ENCODE peak calls at places on chromosome 14, in six cellular contexts. Z, R, F, X, S and D are unnamed samples.

GRCh38 chr14:20048202-20048601 is 11.6 kb upstream of the OR4L1 start:
- DNase-seq in Z (no peak), R (no peak), F (no peak), X (no peak), S (no peak), D (no peak)

GRCh38 chr14:69997849-69998248 is 118.6 kb downstream of the SMOC1 start:
- DNase-seq in Z (no peak), R (peak), F (no peak), X (peak), S (no peak), D (no peak)

GRCh38 chr14:72892879-72893635 is 844 bp downstream of the DPF3 start:
- DNase-seq in Z (peak), R (peak), F (peak), X (no peak), S (no peak), D (peak)

GRCh38 chr14:96576937-96577336 is 74.8 kb downstream of the PAPOLA start:
- DNase-seq in Z (no peak), R (no peak), F (peak), X (no peak), S (no peak), D (no peak)

GRCh38 chr14:96673706-96674105 is 123.5 kb upstream of the VRK1 start:
- DNase-seq in Z (no peak), R (no peak), F (no peak), X (no peak), S (no peak), D (no peak)

GRCh38 chr14:22896760-22897159 is 13.7 kb downstream of the REM2 start:
- DNase-seq in Z (peak), R (no peak), F (no peak), X (no peak), S (no peak), D (no peak)

GRCh38 chr14:101632520-101632919 is 71.2 kb downstream of the DIO3 start:
- DNase-seq in Z (no peak), R (no peak), F (no peak), X (no peak), S (no peak), D (no peak)

GRCh38 chr14:104383931-104384775 is 195.4 kb upstream of the C14orf180 start:
- DNase-seq in Z (no peak), R (no peak), F (no peak), X (no peak), S (peak), D (no peak)

GRCh38 chr14:101761881-101762529 is 496 bp downstream of the PPP2R5C start:
- DNase-seq in Z (peak), R (peak), F (peak), X (no peak), S (peak), D (no peak)

GRCh38 chr14:68939424-68939892 is 39.6 kb downstream of the ACTN1 start:
- DNase-seq in Z (no peak), R (no peak), F (no peak), X (no peak), S (no peak), D (no peak)

GRCh38 chr14:90545966-90546751 is 149.3 kb downstream of the CALM1 start:
- DNase-seq in Z (no peak), R (no peak), F (no peak), X (no peak), S (peak), D (no peak)

GRCh38 chr14:96058606-96059200 is 19.5 kb downstream of the C14orf132 start:
- DNase-seq in Z (no peak), R (no peak), F (no peak), X (no peak), S (no peak), D (no peak)

GRCh38 chr14:73457935-73458218 is 469 bp downstream of the NUMB start:
- DNase-seq in Z (no peak), R (no peak), F (no peak), X (no peak), S (no peak), D (no peak)

GRCh38 chr14:22900088-22900799 is 17.2 kb downstream of the REM2 start:
- DNase-seq in Z (peak), R (peak), F (peak), X (peak), S (no peak), D (peak)

GRCh38 chr14:35399083-35399807 is 5.3 kb downstream of the NFKBIA start:
- DNase-seq in Z (no peak), R (no peak), F (no peak), X (peak), S (no peak), D (no peak)

GRCh38 chr14:74611672-74612345 is at the start of gene LTBP2:
- DNase-seq in Z (peak), R (peak), F (no peak), X (no peak), S (no peak), D (no peak)

GRCh38 chr14:101836131-101836530 is 74.6 kb downstream of the PPP2R5C start:
- DNase-seq in Z (no peak), R (peak), F (no peak), X (peak), S (peak), D (no peak)

DNA sequence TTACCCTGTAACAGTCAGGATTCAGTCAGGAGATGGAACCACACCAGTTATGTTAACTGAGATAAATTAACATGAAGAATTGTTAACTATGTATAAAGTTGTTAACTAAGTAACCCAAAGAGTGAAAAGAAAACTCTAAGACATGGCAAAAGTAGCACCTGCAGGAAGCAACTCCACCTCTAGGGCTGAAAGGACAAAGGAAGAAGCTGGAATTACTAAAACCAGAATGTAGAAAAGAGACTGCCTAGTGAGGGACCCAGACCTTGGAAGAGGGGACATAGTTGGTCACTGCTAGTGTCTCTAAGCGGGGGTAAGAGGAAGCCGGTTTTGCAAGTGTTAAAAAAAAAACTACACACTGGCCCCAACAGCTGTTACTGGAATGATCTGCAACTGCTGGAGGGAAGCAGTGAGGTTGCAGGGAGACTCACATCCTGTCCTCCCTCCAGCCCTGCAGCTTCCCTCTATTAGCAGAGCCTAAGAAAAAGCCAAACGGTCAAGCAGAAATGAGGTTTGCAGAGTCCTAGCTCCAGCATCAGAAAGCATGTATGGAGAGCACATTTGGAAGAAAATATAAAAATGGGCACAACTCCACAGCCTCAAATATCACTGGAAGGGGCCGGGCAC is 39.7 kb downstream of the GPR135 start:
- DNase-seq in Z (peak), R (peak), F (no peak), X (peak), S (peak), D (no peak)
- TF ChIP-seq CTCF in Z (peak), R (peak), F (no peak), X (peak), S (no peak), D (peak)

DNA sequence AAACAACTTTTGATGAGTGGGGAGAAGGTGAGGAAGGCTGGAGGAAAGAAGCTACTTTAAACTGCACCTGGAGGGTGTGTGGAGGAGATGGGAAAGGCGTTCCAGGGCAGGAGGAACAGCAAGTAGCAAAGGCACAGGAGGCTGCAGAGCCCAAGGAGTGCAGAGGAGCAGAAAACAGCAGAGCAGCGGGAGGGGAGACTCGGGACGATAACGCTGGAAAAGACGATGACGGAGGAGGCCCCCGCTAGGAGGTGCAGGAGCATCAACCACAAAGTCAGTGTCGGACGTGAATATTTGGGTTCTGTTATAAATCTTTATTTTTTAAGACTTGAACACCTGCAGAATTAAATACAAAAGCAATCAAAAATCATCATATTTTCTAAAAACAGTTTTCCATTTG is 44.9 kb downstream of the LGMN start:
- DNase-seq in Z (no peak), R (no peak), F (no peak), X (no peak), S (no peak), D (no peak)
- TF ChIP-seq CTCF in Z (no peak), R (no peak), F (no peak), X (no peak), S (no peak), D (no peak)

GRCh38 chr14:50736932-50737419 is 68.9 kb upstream of the SAV1 start:
- DNase-seq in Z (no peak), R (no peak), F (peak), X (no peak), S (no peak), D (no peak)

GRCh38 chr14:50733479-50733878 is 65.4 kb upstream of the SAV1 start:
- DNase-seq in Z (no peak), R (no peak), F (no peak), X (no peak), S (no peak), D (no peak)

GRCh38 chr14:50740858-50741257 is 72.8 kb upstream of the SAV1 start:
- DNase-seq in Z (no peak), R (peak), F (no peak), X (no peak), S (no peak), D (no peak)

GRCh38 chr14:50739186-50739585 is 71.1 kb upstream of the SAV1 start:
- DNase-seq in Z (no peak), R (no peak), F (no peak), X (no peak), S (no peak), D (no peak)

DNA sequence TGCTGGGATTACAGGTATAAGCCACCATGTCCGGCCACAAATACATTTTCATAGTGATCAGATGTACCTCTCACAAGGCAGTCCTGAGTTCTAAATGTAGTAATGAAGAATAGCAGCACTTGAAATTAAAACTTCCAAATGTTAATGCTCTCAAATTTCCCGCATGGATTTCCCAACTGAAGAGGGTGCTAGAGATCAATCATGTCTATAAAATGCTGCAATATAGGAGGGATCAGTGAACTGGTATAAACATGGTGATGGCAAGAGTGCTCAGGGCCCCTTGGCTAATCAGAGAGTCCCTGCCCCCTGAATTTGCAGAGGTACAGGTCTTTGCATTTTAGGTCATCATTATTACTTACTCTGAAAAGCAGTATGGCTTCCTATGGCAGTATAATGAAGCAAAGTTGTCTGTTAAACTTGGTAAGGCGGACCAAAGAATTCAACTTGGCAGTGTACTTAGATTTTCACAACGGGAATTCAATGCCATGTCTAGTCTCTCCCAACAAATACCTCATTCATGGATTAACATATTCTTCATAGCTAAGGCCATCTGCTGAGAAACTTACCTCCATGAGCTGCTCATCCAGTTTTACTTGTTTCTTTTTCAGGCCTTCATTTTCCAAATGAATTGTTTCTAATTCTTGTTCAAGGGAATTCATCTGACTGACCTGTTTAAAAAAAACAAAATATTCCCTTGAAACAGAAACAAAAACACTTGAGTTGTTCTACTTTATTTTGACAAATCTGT is 67.0 kb upstream of the SAV1 start:
- DNase-seq in Z (no peak), R (no peak), F (no peak), X (no peak), S (no peak), D (no peak)
- TF ChIP-seq CTCF in Z (peak), R (no peak), F (no peak), X (no peak), S (no peak), D (peak)

GRCh38 chr14:76917759-76918175 is 91.6 kb downstream of the LRRC74A start:
- DNase-seq in Z (no peak), R (peak), F (no peak), X (no peak), S (peak), D (no peak)

GRCh38 chr14:76918751-76919421 is 92.7 kb downstream of the LRRC74A start:
- DNase-seq in Z (peak), R (peak), F (no peak), X (peak), S (peak), D (no peak)

GRCh38 chr14:76917158-76917596 is 91.0 kb downstream of the LRRC74A start:
- DNase-seq in Z (peak), R (peak), F (no peak), X (peak), S (peak), D (peak)

GRCh38 chr14:76919431-76919810 is 93.2 kb downstream of the LRRC74A start:
- DNase-seq in Z (no peak), R (peak), F (no peak), X (no peak), S (no peak), D (no peak)

DNA sequence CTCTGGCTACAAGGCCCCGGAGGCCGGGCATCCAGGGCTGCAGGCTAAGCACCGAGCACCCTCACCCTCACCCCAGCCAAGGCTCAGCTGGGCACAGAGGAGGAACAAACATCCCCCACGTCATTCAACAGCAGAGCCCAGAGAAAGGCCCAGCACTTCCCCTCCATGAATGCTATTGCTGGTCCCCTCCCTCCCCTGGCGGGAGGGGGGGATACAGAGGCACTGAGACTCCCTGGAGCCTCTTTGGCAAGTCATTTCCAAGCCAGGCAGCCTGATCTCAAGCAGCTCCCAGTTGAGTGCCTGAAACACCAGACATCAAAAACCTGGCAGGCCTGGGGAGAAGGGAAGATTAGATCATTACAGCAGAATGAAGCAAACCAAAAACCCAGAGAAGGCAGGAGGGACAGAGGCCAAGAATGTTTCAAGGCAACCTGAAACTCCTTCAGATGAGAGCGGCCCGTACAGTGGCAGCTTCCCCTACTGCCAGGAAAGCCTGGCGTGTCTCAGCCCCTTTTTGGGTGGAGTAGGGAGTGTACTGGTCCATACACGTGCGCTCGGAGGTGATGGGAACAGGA is 92.1 kb downstream of the LRRC74A start:
- DNase-seq in Z (no peak), R (peak), F (no peak), X (peak), S (peak), D (no peak)
- TF ChIP-seq CTCF in Z (no peak), R (no peak), F (no peak), X (no peak), S (no peak), D (no peak)

DNA sequence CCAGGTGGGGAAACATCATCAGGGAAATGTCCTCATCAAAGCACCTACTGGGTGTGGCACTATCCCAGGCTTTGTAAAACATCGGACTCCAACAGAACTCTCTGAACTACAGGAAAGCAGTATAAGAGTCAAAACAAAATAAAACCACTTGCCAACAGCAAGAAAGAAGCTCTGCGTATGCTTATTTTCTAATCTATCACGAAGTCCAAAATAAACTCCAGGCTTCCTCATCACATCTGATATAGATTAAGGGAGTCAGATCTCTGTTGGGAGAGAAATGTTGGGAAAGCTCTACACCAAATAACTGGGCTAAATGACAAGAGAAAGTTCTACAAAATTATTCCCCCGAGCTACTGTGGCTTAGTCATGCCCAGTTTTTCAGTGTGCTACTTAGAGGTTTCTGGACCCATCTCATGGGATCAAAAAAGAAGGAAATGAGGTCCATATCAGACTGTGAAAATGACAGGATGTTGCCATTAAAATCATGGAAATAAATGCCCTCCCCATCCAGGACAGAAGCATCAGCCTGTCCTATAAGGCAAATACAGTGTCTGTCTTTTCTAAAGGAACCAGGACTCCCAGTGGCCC is 149.6 kb downstream of the STXBP6 start:
- DNase-seq in Z (no peak), R (peak), F (no peak), X (peak), S (no peak), D (no peak)
- TF ChIP-seq CTCF in Z (no peak), R (no peak), F (no peak), X (no peak), S (no peak), D (no peak)

GRCh38 chr14:100294213-100294962 is 11.9 kb downstream of the SLC25A29 start:
- DNase-seq in Z (no peak), R (no peak), F (no peak), X (no peak), S (no peak), D (no peak)
- TF ChIP-seq CTCF in Z (no peak), R (no peak), F (no peak), X (no peak), S (no peak), D (no peak)